ENCODE peak calls at places on chromosomes 4 and X, in nine cellular contexts. N is activated naive CD8-positive, alpha-beta T cell treated with anti-CD3 and anti-CD28 coated beads, Interleukin-2, amount 10 ng/mL, durations not matched to agents 7 days and 5 days; K is stimulated activated naive CD8-positive, alpha-beta T cell treated with anti-CD3 and anti-CD28 coated beads, Interleukin-15, Interleukin-2, amounts not matched to agents 100 U/mL and 50 U/mL, for 24 hours; G is mucosa of descending colon; O is A549; U is Panc1; M is activated CD8-positive, alpha-beta T cell treated with anti-CD3 and anti-CD28 coated beads, Interleukin-2, amount 10 ng/mL, durations not matched to agents 7 days and 5 days; L is stimulated activated naive B cell treated with anti-CD40 and anti-IgM and Interleukin-4, amounts not matched to agents 10 μg/mL and 1 μg/mL and 100 μg/mL, for 72 hours; Z is lower lobe of right lung. J is an unnamed sample.
A peak's percentile ranks its signal among the peaks of the same experiment; 100 is the strongest.

GRCh38 chr4:38704755-38705154 is 40.8 kb downstream of the KLF3 start:
- ATAC-seq in N (no peak), K (no peak), G (no peak), O (no peak), U (no peak), M (no peak), L (no peak), Z (no peak), J (no peak)

GRCh38 chrX:132041016-132041415 is 17.9 kb downstream of the STK26 start:
- ATAC-seq in N (no peak), K (no peak), G (no peak), O (no peak), U (no peak), M (no peak), L (no peak), Z (no peak), J (no peak)

GRCh38 chrX:110409925-110410324 is 51.3 kb downstream of the RTL9 start:
- ATAC-seq in N (no peak), K (no peak), G (no peak), O (no peak), U (no peak), M (no peak), L (no peak), Z (no peak), J (peak; percentile 36)

GRCh38 chrX:22396408-22396807 is 123.7 kb downstream of the CBLL2 start:
- ATAC-seq in N (no peak), K (no peak), G (no peak), O (no peak), U (no peak), M (no peak), L (no peak), Z (no peak), J (no peak)

GRCh38 chr4:119266153-119266552 is 53.6 kb downstream of the USP53 start:
- ATAC-seq in N (no peak), K (no peak), G (peak; percentile 54), O (no peak), U (no peak), M (no peak), L (no peak), Z (no peak), J (no peak)

GRCh38 chr4:81601270-81601694 is 129.6 kb upstream of the RASGEF1B start:
- ATAC-seq in N (no peak), K (no peak), G (peak; percentile 29), O (no peak), U (no peak), M (no peak), L (no peak), Z (no peak), J (no peak)

GRCh38 chrX:78754917-78755316 is 7.4 kb downstream of the LPAR4 start:
- ATAC-seq in N (no peak), K (no peak), G (peak; percentile 47), O (no peak), U (no peak), M (no peak), L (peak; percentile 89), Z (no peak), J (no peak)

GRCh38 chrX:69607616-69608015 is 8.3 kb upstream of the EDA start:
- ATAC-seq in N (no peak), K (no peak), G (no peak), O (no peak), U (no peak), M (no peak), L (no peak), Z (no peak), J (no peak)

GRCh38 chr4:152684007-152684406 is 4.2 kb upstream of the TMEM154 start:
- ATAC-seq in N (no peak), K (peak; percentile 71), G (no peak), O (no peak), U (no peak), M (no peak), L (peak; percentile 89), Z (no peak), J (no peak)

GRCh38 chr4:181854142-181854541 is 389.1 kb upstream of the TENM3 start:
- ATAC-seq in N (no peak), K (no peak), G (no peak), O (no peak), U (no peak), M (no peak), L (no peak), Z (no peak), J (peak; percentile 87)

GRCh38 chr4:39526810-39527295 is 386 bp downstream of the UGDH start:
- ATAC-seq in N (no peak), K (peak; percentile 29), G (no peak), O (no peak), U (no peak), M (no peak), L (peak; percentile 19), Z (no peak), J (no peak)

GRCh38 chrX:54066841-54067240 is 22.6 kb upstream of the PHF8 start:
- ATAC-seq in N (no peak), K (no peak), G (no peak), O (no peak), U (no peak), M (no peak), L (no peak), Z (no peak), J (peak; percentile 42)

GRCh38 chrX:48468247-48468671 is 1.8 kb downstream of the SLC38A5 start:
- ATAC-seq in N (peak; percentile 41), K (peak; percentile 58), G (peak; percentile 75), O (no peak), U (no peak), M (peak; percentile 54), L (peak; percentile 75), Z (no peak), J (peak; percentile 21)

GRCh38 chr4:102295153-102295862 is 50.0 kb downstream of the SLC39A8 start:
- ATAC-seq in N (no peak), K (no peak), G (no peak), O (no peak), U (no peak), M (no peak), L (no peak), Z (peak; percentile 66), J (no peak)